ENCODE peak calls at places on chromosomes 4 and X, in ten cellular contexts. One of them, this sample, is unnamed.

GRCh38 chrX:109533631-109534030 is 3.0 kb upstream of the NXT2 start:
- DNase-seq in C1 segment of cervical spinal cord: no peak
- DNase-seq in DMS153: no peak
- DNase-seq in activated T-cell treated with anti-CD3 and anti-CD28 coated beads, Interleukin-2, amount 50 U/mL, for 1 hour: no peak
- DNase-seq in RWPE2: no peak
- DNase-seq in NCI-H187: no peak
- DNase-seq in HEK293T: no peak
- DNase-seq in AG09309: no peak
- DNase-seq in EH: peak
- DNase-seq in NCI-H524 treated with DMSO at 0.1 percent for 48 hours: no peak
- DNase-seq in this sample: peak

GRCh38 chrX:130691576-130691975 is 211.4 kb downstream of the ENOX2 start:
- DNase-seq in EH: no peak
- DNase-seq in NCI-H187: no peak
- DNase-seq in RWPE2: no peak
- DNase-seq in AG09309: no peak
- DNase-seq in C1 segment of cervical spinal cord: no peak
- DNase-seq in activated T-cell treated with anti-CD3 and anti-CD28 coated beads, Interleukin-2, amount 50 U/mL, for 1 hour: no peak
- DNase-seq in HEK293T: no peak
- DNase-seq in NCI-H524 treated with DMSO at 0.1 percent for 48 hours: no peak
- DNase-seq in DMS153: peak
- DNase-seq in this sample: no peak

GRCh38 chr4:99885063-99885664 is 9.1 kb downstream of the LAMTOR3 start:
- DNase-seq in activated T-cell treated with anti-CD3 and anti-CD28 coated beads, Interleukin-2, amount 50 U/mL, for 1 hour: no peak
- DNase-seq in NCI-H524 treated with DMSO at 0.1 percent for 48 hours: no peak
- DNase-seq in AG09309: no peak
- DNase-seq in HEK293T: peak
- DNase-seq in EH: peak
- DNase-seq in C1 segment of cervical spinal cord: no peak
- DNase-seq in RWPE2: no peak
- DNase-seq in DMS153: no peak
- DNase-seq in NCI-H187: no peak
- DNase-seq in this sample: peak

GRCh38 chrX:138745215-138745614 is 33.7 kb upstream of the FGF13 start:
- DNase-seq in AG09309: no peak
- DNase-seq in NCI-H187: no peak
- DNase-seq in EH: peak
- DNase-seq in activated T-cell treated with anti-CD3 and anti-CD28 coated beads, Interleukin-2, amount 50 U/mL, for 1 hour: no peak
- DNase-seq in DMS153: peak
- DNase-seq in HEK293T: peak
- DNase-seq in RWPE2: no peak
- DNase-seq in C1 segment of cervical spinal cord: peak
- DNase-seq in NCI-H524 treated with DMSO at 0.1 percent for 48 hours: no peak
- DNase-seq in this sample: peak

GRCh38 chr4:153166971-153167501 is 37.2 kb upstream of the TRIM2 start:
- DNase-seq in activated T-cell treated with anti-CD3 and anti-CD28 coated beads, Interleukin-2, amount 50 U/mL, for 1 hour: no peak
- DNase-seq in NCI-H524 treated with DMSO at 0.1 percent for 48 hours: no peak
- DNase-seq in AG09309: no peak
- DNase-seq in RWPE2: no peak
- DNase-seq in HEK293T: no peak
- DNase-seq in EH: no peak
- DNase-seq in NCI-H187: no peak
- DNase-seq in DMS153: no peak
- DNase-seq in C1 segment of cervical spinal cord: peak
- DNase-seq in this sample: peak

GRCh38 chr4:105147226-105148151 is 813 bp downstream of the TET2 start:
- DNase-seq in AG09309: no peak
- DNase-seq in activated T-cell treated with anti-CD3 and anti-CD28 coated beads, Interleukin-2, amount 50 U/mL, for 1 hour: peak
- DNase-seq in EH: peak
- DNase-seq in DMS153: no peak
- DNase-seq in HEK293T: peak
- DNase-seq in C1 segment of cervical spinal cord: peak
- DNase-seq in NCI-H524 treated with DMSO at 0.1 percent for 48 hours: peak
- DNase-seq in NCI-H187: peak
- DNase-seq in RWPE2: no peak
- DNase-seq in this sample: peak

GRCh38 chr4:8915201-8916200 is 43.9 kb upstream of the HMX1 start:
- DNase-seq in RWPE2: no peak
- DNase-seq in AG09309: no peak
- DNase-seq in EH: no peak
- DNase-seq in DMS153: no peak
- DNase-seq in HEK293T: no peak
- DNase-seq in activated T-cell treated with anti-CD3 and anti-CD28 coated beads, Interleukin-2, amount 50 U/mL, for 1 hour: peak
- DNase-seq in NCI-H524 treated with DMSO at 0.1 percent for 48 hours: no peak
- DNase-seq in C1 segment of cervical spinal cord: no peak
- DNase-seq in NCI-H187: no peak
- DNase-seq in this sample: no peak

GRCh38 chrX:13419276-13419675 is 99.4 kb upstream of the ATXN3L start:
- DNase-seq in DMS153: no peak
- DNase-seq in AG09309: no peak
- DNase-seq in EH: no peak
- DNase-seq in NCI-H187: no peak
- DNase-seq in C1 segment of cervical spinal cord: no peak
- DNase-seq in activated T-cell treated with anti-CD3 and anti-CD28 coated beads, Interleukin-2, amount 50 U/mL, for 1 hour: no peak
- DNase-seq in NCI-H524 treated with DMSO at 0.1 percent for 48 hours: no peak
- DNase-seq in HEK293T: no peak
- DNase-seq in RWPE2: no peak
- DNase-seq in this sample: no peak

GRCh38 chrX:18448416-18448815 is 23.0 kb downstream of the CDKL5 start:
- DNase-seq in C1 segment of cervical spinal cord: no peak
- DNase-seq in DMS153: no peak
- DNase-seq in EH: peak
- DNase-seq in AG09309: no peak
- DNase-seq in HEK293T: no peak
- DNase-seq in RWPE2: no peak
- DNase-seq in activated T-cell treated with anti-CD3 and anti-CD28 coated beads, Interleukin-2, amount 50 U/mL, for 1 hour: no peak
- DNase-seq in NCI-H524 treated with DMSO at 0.1 percent for 48 hours: no peak
- DNase-seq in NCI-H187: no peak
- DNase-seq in this sample: peak

GRCh38 chr4:165293927-165294649 is 33.4 kb upstream of the MSMO1 start:
- DNase-seq in NCI-H524 treated with DMSO at 0.1 percent for 48 hours: no peak
- DNase-seq in EH: no peak
- DNase-seq in C1 segment of cervical spinal cord: no peak
- DNase-seq in NCI-H187: no peak
- DNase-seq in AG09309: no peak
- DNase-seq in HEK293T: no peak
- DNase-seq in RWPE2: no peak
- DNase-seq in activated T-cell treated with anti-CD3 and anti-CD28 coated beads, Interleukin-2, amount 50 U/mL, for 1 hour: no peak
- DNase-seq in DMS153: no peak
- DNase-seq in this sample: no peak

GRCh38 chr4:39975488-39976089 is 2.1 kb downstream of the PDS5A start:
- DNase-seq in DMS153: no peak
- DNase-seq in AG09309: peak
- DNase-seq in EH: peak
- DNase-seq in RWPE2: no peak
- DNase-seq in activated T-cell treated with anti-CD3 and anti-CD28 coated beads, Interleukin-2, amount 50 U/mL, for 1 hour: no peak
- DNase-seq in C1 segment of cervical spinal cord: no peak
- DNase-seq in NCI-H187: no peak
- DNase-seq in NCI-H524 treated with DMSO at 0.1 percent for 48 hours: no peak
- DNase-seq in HEK293T: no peak
- DNase-seq in this sample: peak

GRCh38 chr4:98921292-98921691 is 7.6 kb downstream of the EIF4E start:
- DNase-seq in EH: no peak
- DNase-seq in NCI-H187: no peak
- DNase-seq in HEK293T: no peak
- DNase-seq in activated T-cell treated with anti-CD3 and anti-CD28 coated beads, Interleukin-2, amount 50 U/mL, for 1 hour: no peak
- DNase-seq in C1 segment of cervical spinal cord: no peak
- DNase-seq in RWPE2: no peak
- DNase-seq in DMS153: no peak
- DNase-seq in AG09309: no peak
- DNase-seq in NCI-H524 treated with DMSO at 0.1 percent for 48 hours: no peak
- DNase-seq in this sample: no peak

GRCh38 chr4:7513731-7514130 is 79.0 kb upstream of the PSAPL1 start:
- DNase-seq in RWPE2: no peak
- DNase-seq in C1 segment of cervical spinal cord: no peak
- DNase-seq in NCI-H187: no peak
- DNase-seq in activated T-cell treated with anti-CD3 and anti-CD28 coated beads, Interleukin-2, amount 50 U/mL, for 1 hour: no peak
- DNase-seq in NCI-H524 treated with DMSO at 0.1 percent for 48 hours: no peak
- DNase-seq in AG09309: peak
- DNase-seq in DMS153: no peak
- DNase-seq in HEK293T: no peak
- DNase-seq in EH: peak
- DNase-seq in this sample: peak

GRCh38 chr4:1960170-1960825 is 48.5 kb downstream of the NELFA start:
- DNase-seq in C1 segment of cervical spinal cord: no peak
- DNase-seq in NCI-H524 treated with DMSO at 0.1 percent for 48 hours: no peak
- DNase-seq in HEK293T: no peak
- DNase-seq in AG09309: no peak
- DNase-seq in EH: peak
- DNase-seq in NCI-H187: no peak
- DNase-seq in RWPE2: no peak
- DNase-seq in DMS153: no peak
- DNase-seq in activated T-cell treated with anti-CD3 and anti-CD28 coated beads, Interleukin-2, amount 50 U/mL, for 1 hour: no peak
- DNase-seq in this sample: peak

GRCh38 chr4:3702551-3703221 is 63.5 kb upstream of the ADRA2C start:
- DNase-seq in NCI-H187: no peak
- DNase-seq in AG09309: no peak
- DNase-seq in C1 segment of cervical spinal cord: no peak
- DNase-seq in DMS153: no peak
- DNase-seq in EH: no peak
- DNase-seq in HEK293T: no peak
- DNase-seq in NCI-H524 treated with DMSO at 0.1 percent for 48 hours: no peak
- DNase-seq in activated T-cell treated with anti-CD3 and anti-CD28 coated beads, Interleukin-2, amount 50 U/mL, for 1 hour: no peak
- DNase-seq in RWPE2: peak
- DNase-seq in this sample: no peak

GRCh38 chr4:15778191-15778741 is at the start of gene CD38:
- DNase-seq in activated T-cell treated with anti-CD3 and anti-CD28 coated beads, Interleukin-2, amount 50 U/mL, for 1 hour: no peak
- DNase-seq in DMS153: no peak
- DNase-seq in EH: peak
- DNase-seq in C1 segment of cervical spinal cord: no peak
- DNase-seq in HEK293T: no peak
- DNase-seq in NCI-H187: no peak
- DNase-seq in NCI-H524 treated with DMSO at 0.1 percent for 48 hours: no peak
- DNase-seq in AG09309: no peak
- DNase-seq in RWPE2: no peak
- DNase-seq in this sample: no peak

GRCh38 chrX:104018126-104018525 is 4.6 kb upstream of the H2BW1 start:
- DNase-seq in NCI-H524 treated with DMSO at 0.1 percent for 48 hours: no peak
- DNase-seq in activated T-cell treated with anti-CD3 and anti-CD28 coated beads, Interleukin-2, amount 50 U/mL, for 1 hour: no peak
- DNase-seq in AG09309: no peak
- DNase-seq in C1 segment of cervical spinal cord: no peak
- DNase-seq in EH: no peak
- DNase-seq in HEK293T: no peak
- DNase-seq in DMS153: no peak
- DNase-seq in NCI-H187: no peak
- DNase-seq in RWPE2: no peak
- DNase-seq in this sample: peak

GRCh38 chrX:138020941-138021340 is 455.0 kb downstream of the ZIC3 start:
- DNase-seq in C1 segment of cervical spinal cord: no peak
- DNase-seq in DMS153: no peak
- DNase-seq in NCI-H524 treated with DMSO at 0.1 percent for 48 hours: no peak
- DNase-seq in HEK293T: no peak
- DNase-seq in RWPE2: no peak
- DNase-seq in EH: no peak
- DNase-seq in activated T-cell treated with anti-CD3 and anti-CD28 coated beads, Interleukin-2, amount 50 U/mL, for 1 hour: no peak
- DNase-seq in NCI-H187: no peak
- DNase-seq in AG09309: no peak
- DNase-seq in this sample: no peak

GRCh38 chrX:111360839-111361238 is 51.2 kb downstream of the DCX start:
- DNase-seq in DMS153: no peak
- DNase-seq in activated T-cell treated with anti-CD3 and anti-CD28 coated beads, Interleukin-2, amount 50 U/mL, for 1 hour: no peak
- DNase-seq in NCI-H187: no peak
- DNase-seq in RWPE2: no peak
- DNase-seq in EH: no peak
- DNase-seq in C1 segment of cervical spinal cord: no peak
- DNase-seq in HEK293T: no peak
- DNase-seq in NCI-H524 treated with DMSO at 0.1 percent for 48 hours: peak
- DNase-seq in AG09309: no peak
- DNase-seq in this sample: no peak

GRCh38 chr4:113908829-113909228 is 70.6 kb downstream of the ARSJ start:
- DNase-seq in EH: no peak
- DNase-seq in HEK293T: no peak
- DNase-seq in RWPE2: no peak
- DNase-seq in DMS153: no peak
- DNase-seq in NCI-H187: no peak
- DNase-seq in NCI-H524 treated with DMSO at 0.1 percent for 48 hours: no peak
- DNase-seq in AG09309: no peak
- DNase-seq in C1 segment of cervical spinal cord: no peak
- DNase-seq in activated T-cell treated with anti-CD3 and anti-CD28 coated beads, Interleukin-2, amount 50 U/mL, for 1 hour: no peak
- DNase-seq in this sample: no peak

GRCh38 chr4:2638730-2639129 is 102.3 kb downstream of the FAM193A start:
- DNase-seq in AG09309: no peak
- DNase-seq in activated T-cell treated with anti-CD3 and anti-CD28 coated beads, Interleukin-2, amount 50 U/mL, for 1 hour: no peak
- DNase-seq in EH: no peak
- DNase-seq in DMS153: no peak
- DNase-seq in RWPE2: no peak
- DNase-seq in NCI-H187: no peak
- DNase-seq in HEK293T: no peak
- DNase-seq in NCI-H524 treated with DMSO at 0.1 percent for 48 hours: no peak
- DNase-seq in C1 segment of cervical spinal cord: no peak
- DNase-seq in this sample: no peak

GRCh38 chr4:71094201-71094600 is 100.8 kb downstream of the DCK start:
- DNase-seq in NCI-H187: no peak
- DNase-seq in EH: no peak
- DNase-seq in activated T-cell treated with anti-CD3 and anti-CD28 coated beads, Interleukin-2, amount 50 U/mL, for 1 hour: no peak
- DNase-seq in NCI-H524 treated with DMSO at 0.1 percent for 48 hours: no peak
- DNase-seq in C1 segment of cervical spinal cord: no peak
- DNase-seq in RWPE2: no peak
- DNase-seq in DMS153: no peak
- DNase-seq in HEK293T: no peak
- DNase-seq in AG09309: no peak
- DNase-seq in this sample: no peak

GRCh38 chr4:186813377-186814068 is 89.9 kb upstream of the FAT1 start:
- DNase-seq in AG09309: no peak
- DNase-seq in DMS153: no peak
- DNase-seq in NCI-H524 treated with DMSO at 0.1 percent for 48 hours: no peak
- DNase-seq in C1 segment of cervical spinal cord: no peak
- DNase-seq in RWPE2: no peak
- DNase-seq in EH: no peak
- DNase-seq in activated T-cell treated with anti-CD3 and anti-CD28 coated beads, Interleukin-2, amount 50 U/mL, for 1 hour: no peak
- DNase-seq in HEK293T: no peak
- DNase-seq in NCI-H187: no peak
- DNase-seq in this sample: no peak

GRCh38 chrX:119240356-119240755 is 4.3 kb downstream of the PGRMC1 start:
- DNase-seq in DMS153: no peak
- DNase-seq in NCI-H187: no peak
- DNase-seq in C1 segment of cervical spinal cord: no peak
- DNase-seq in RWPE2: no peak
- DNase-seq in activated T-cell treated with anti-CD3 and anti-CD28 coated beads, Interleukin-2, amount 50 U/mL, for 1 hour: no peak
- DNase-seq in HEK293T: no peak
- DNase-seq in AG09309: peak
- DNase-seq in NCI-H524 treated with DMSO at 0.1 percent for 48 hours: no peak
- DNase-seq in EH: peak
- DNase-seq in this sample: peak

GRCh38 chrX:124373348-124373747 is 27.0 kb downstream of the SH2D1A start:
- DNase-seq in DMS153: no peak
- DNase-seq in RWPE2: no peak
- DNase-seq in activated T-cell treated with anti-CD3 and anti-CD28 coated beads, Interleukin-2, amount 50 U/mL, for 1 hour: no peak
- DNase-seq in EH: no peak
- DNase-seq in AG09309: no peak
- DNase-seq in C1 segment of cervical spinal cord: no peak
- DNase-seq in NCI-H524 treated with DMSO at 0.1 percent for 48 hours: no peak
- DNase-seq in NCI-H187: no peak
- DNase-seq in HEK293T: no peak
- DNase-seq in this sample: no peak

GRCh38 chrX:39755152-39756032 is 342.4 kb downstream of the BCOR start:
- DNase-seq in DMS153: peak
- DNase-seq in EH: peak
- DNase-seq in AG09309: peak
- DNase-seq in RWPE2: peak
- DNase-seq in C1 segment of cervical spinal cord: no peak
- DNase-seq in NCI-H524 treated with DMSO at 0.1 percent for 48 hours: no peak
- DNase-seq in activated T-cell treated with anti-CD3 and anti-CD28 coated beads, Interleukin-2, amount 50 U/mL, for 1 hour: no peak
- DNase-seq in HEK293T: peak
- DNase-seq in NCI-H187: no peak
- DNase-seq in this sample: peak

GRCh38 chrX:20253232-20253543 is 13.5 kb downstream of the RPS6KA3 start:
- DNase-seq in DMS153: no peak
- DNase-seq in NCI-H187: no peak
- DNase-seq in C1 segment of cervical spinal cord: no peak
- DNase-seq in activated T-cell treated with anti-CD3 and anti-CD28 coated beads, Interleukin-2, amount 50 U/mL, for 1 hour: no peak
- DNase-seq in NCI-H524 treated with DMSO at 0.1 percent for 48 hours: no peak
- DNase-seq in RWPE2: no peak
- DNase-seq in HEK293T: no peak
- DNase-seq in EH: no peak
- DNase-seq in AG09309: no peak
- DNase-seq in this sample: no peak

GRCh38 chr4:110620352-110621327 is 2.2 kb downstream of the PITX2 start:
- DNase-seq in AG09309: no peak
- DNase-seq in C1 segment of cervical spinal cord: no peak
- DNase-seq in NCI-H187: no peak
- DNase-seq in EH: no peak
- DNase-seq in RWPE2: peak
- DNase-seq in activated T-cell treated with anti-CD3 and anti-CD28 coated beads, Interleukin-2, amount 50 U/mL, for 1 hour: no peak
- DNase-seq in HEK293T: no peak
- DNase-seq in NCI-H524 treated with DMSO at 0.1 percent for 48 hours: no peak
- DNase-seq in DMS153: no peak
- DNase-seq in this sample: no peak

This sample was measured in IMR-90.